ENCODE peak calls at places on chromosomes 7 and 10, in nine cellular contexts. One of them, this sample, is unnamed.

GRCh38 chr10:104809288-104810090 is 168.4 kb downstream of the SORCS3 start:
- DNase-seq in hepatocyte: peak
- DNase-seq in heart right ventricle: no peak
- DNase-seq in Right ventricle myocardium superior: no peak
- DNase-seq in posterior cingulate gyrus: no peak
- DNase-seq in retina: no peak
- DNase-seq in GM18507: no peak
- DNase-seq in EH: no peak
- DNase-seq in Daoy: no peak
- DNase-seq in this sample: no peak

GRCh38 chr10:44425466-44425865 is 40.6 kb upstream of the CXCL12 start:
- DNase-seq in hepatocyte: no peak
- DNase-seq in heart right ventricle: no peak
- DNase-seq in Right ventricle myocardium superior: no peak
- DNase-seq in posterior cingulate gyrus: no peak
- DNase-seq in retina: no peak
- DNase-seq in GM18507: no peak
- DNase-seq in EH: no peak
- DNase-seq in Daoy: no peak
- DNase-seq in this sample: no peak

GRCh38 chr10:600234-600633 is 89.2 kb downstream of the DIP2C start:
- DNase-seq in hepatocyte: no peak
- DNase-seq in heart right ventricle: no peak
- DNase-seq in Right ventricle myocardium superior: no peak
- DNase-seq in posterior cingulate gyrus: no peak
- DNase-seq in retina: no peak
- DNase-seq in GM18507: no peak
- DNase-seq in EH: no peak
- DNase-seq in Daoy: no peak
- DNase-seq in this sample: no peak

GRCh38 chr10:50538473-50539398 is 85.0 kb downstream of the SGMS1 start:
- DNase-seq in hepatocyte: no peak
- DNase-seq in heart right ventricle: no peak
- DNase-seq in Right ventricle myocardium superior: no peak
- DNase-seq in posterior cingulate gyrus: peak
- DNase-seq in retina: no peak
- DNase-seq in GM18507: no peak
- DNase-seq in EH: peak
- DNase-seq in Daoy: peak
- DNase-seq in this sample: no peak

GRCh38 chr10:119981826-119982225 is 89.3 kb downstream of the SEC23IP start:
- DNase-seq in hepatocyte: no peak
- DNase-seq in heart right ventricle: no peak
- DNase-seq in Right ventricle myocardium superior: no peak
- DNase-seq in posterior cingulate gyrus: no peak
- DNase-seq in retina: no peak
- DNase-seq in GM18507: no peak
- DNase-seq in EH: no peak
- DNase-seq in Daoy: no peak
- DNase-seq in this sample: no peak

GRCh38 chr7:158327571-158328180 is 259.9 kb downstream of the PTPRN2 start:
- DNase-seq in hepatocyte: no peak
- DNase-seq in heart right ventricle: no peak
- DNase-seq in Right ventricle myocardium superior: no peak
- DNase-seq in posterior cingulate gyrus: no peak
- DNase-seq in retina: peak
- DNase-seq in GM18507: no peak
- DNase-seq in EH: no peak
- DNase-seq in Daoy: no peak
- DNase-seq in this sample: no peak

GRCh38 chr7:30027065-30027456 is 559 bp upstream of the FKBP14 start:
- DNase-seq in hepatocyte: peak
- DNase-seq in heart right ventricle: no peak
- DNase-seq in Right ventricle myocardium superior: no peak
- DNase-seq in posterior cingulate gyrus: no peak
- DNase-seq in retina: no peak
- DNase-seq in GM18507: no peak
- DNase-seq in EH: peak
- DNase-seq in Daoy: peak
- DNase-seq in this sample: no peak

GRCh38 chr10:115833119-115833518 is 439.9 kb downstream of the GFRA1 start:
- DNase-seq in hepatocyte: no peak
- DNase-seq in heart right ventricle: no peak
- DNase-seq in Right ventricle myocardium superior: no peak
- DNase-seq in posterior cingulate gyrus: no peak
- DNase-seq in retina: no peak
- DNase-seq in GM18507: no peak
- DNase-seq in EH: no peak
- DNase-seq in Daoy: no peak
- DNase-seq in this sample: no peak

GRCh38 chr10:93947055-93947454 is 46.7 kb upstream of the PLCE1 start:
- DNase-seq in hepatocyte: peak
- DNase-seq in heart right ventricle: peak
- DNase-seq in Right ventricle myocardium superior: no peak
- DNase-seq in posterior cingulate gyrus: no peak
- DNase-seq in retina: peak
- DNase-seq in GM18507: no peak
- DNase-seq in EH: peak
- DNase-seq in Daoy: peak
- DNase-seq in this sample: peak

GRCh38 chr7:95478139-95479037 is 7.4 kb upstream of the ASB4 start:
- DNase-seq in hepatocyte: peak
- DNase-seq in heart right ventricle: peak
- DNase-seq in Right ventricle myocardium superior: no peak
- DNase-seq in posterior cingulate gyrus: peak
- DNase-seq in retina: peak
- DNase-seq in GM18507: no peak
- DNase-seq in EH: no peak
- DNase-seq in Daoy: peak
- DNase-seq in this sample: no peak

GRCh38 chr7:16934947-16935742 is 53.4 kb upstream of the AGR3 start:
- DNase-seq in hepatocyte: no peak
- DNase-seq in heart right ventricle: no peak
- DNase-seq in Right ventricle myocardium superior: no peak
- DNase-seq in posterior cingulate gyrus: no peak
- DNase-seq in retina: no peak
- DNase-seq in GM18507: no peak
- DNase-seq in EH: peak
- DNase-seq in Daoy: peak
- DNase-seq in this sample: no peak

GRCh38 chr7:156816943-156817572 is 75.9 kb downstream of the LMBR1 start:
- DNase-seq in hepatocyte: peak
- DNase-seq in heart right ventricle: no peak
- DNase-seq in Right ventricle myocardium superior: no peak
- DNase-seq in posterior cingulate gyrus: no peak
- DNase-seq in retina: no peak
- DNase-seq in GM18507: no peak
- DNase-seq in EH: peak
- DNase-seq in Daoy: peak
- DNase-seq in this sample: no peak

GRCh38 chr10:128526793-128527375 is 400.7 kb upstream of the MKI67 start:
- DNase-seq in hepatocyte: peak
- DNase-seq in heart right ventricle: peak
- DNase-seq in Right ventricle myocardium superior: no peak
- DNase-seq in posterior cingulate gyrus: peak
- DNase-seq in retina: no peak
- DNase-seq in GM18507: no peak
- DNase-seq in EH: no peak
- DNase-seq in Daoy: peak
- DNase-seq in this sample: no peak

GRCh38 chr7:80721880-80722595 is 83.6 kb downstream of the CD36 start:
- DNase-seq in hepatocyte: peak
- DNase-seq in heart right ventricle: no peak
- DNase-seq in Right ventricle myocardium superior: peak
- DNase-seq in posterior cingulate gyrus: no peak
- DNase-seq in retina: peak
- DNase-seq in GM18507: no peak
- DNase-seq in EH: peak
- DNase-seq in Daoy: peak
- DNase-seq in this sample: peak

GRCh38 chr7:24143547-24143946 is 140.4 kb upstream of the NPY start:
- DNase-seq in hepatocyte: no peak
- DNase-seq in heart right ventricle: no peak
- DNase-seq in Right ventricle myocardium superior: no peak
- DNase-seq in posterior cingulate gyrus: no peak
- DNase-seq in retina: no peak
- DNase-seq in GM18507: no peak
- DNase-seq in EH: no peak
- DNase-seq in Daoy: peak
- DNase-seq in this sample: no peak

GRCh38 chr7:47477191-47478016 is 104.5 kb downstream of the TNS3 start:
- DNase-seq in hepatocyte: no peak
- DNase-seq in heart right ventricle: no peak
- DNase-seq in Right ventricle myocardium superior: no peak
- DNase-seq in posterior cingulate gyrus: no peak
- DNase-seq in retina: no peak
- DNase-seq in GM18507: no peak
- DNase-seq in EH: no peak
- DNase-seq in Daoy: no peak
- DNase-seq in this sample: no peak

GRCh38 chr7:111196655-111197054 is 105.7 kb downstream of the LRRN3 start:
- DNase-seq in hepatocyte: no peak
- DNase-seq in heart right ventricle: no peak
- DNase-seq in Right ventricle myocardium superior: no peak
- DNase-seq in posterior cingulate gyrus: no peak
- DNase-seq in retina: no peak
- DNase-seq in GM18507: no peak
- DNase-seq in EH: no peak
- DNase-seq in Daoy: no peak
- DNase-seq in this sample: no peak

This sample was measured in HS-27A.